ENCODE peak calls at places on chromosomes 2 and 18, in ten cellular contexts. N is HT1080; T is stimulated activated CD8-positive, alpha-beta memory T cell treated with anti-CD3 and anti-CD28 coated beads, Interleukin-4, amount 100 ng/mL, for 1 hour; X is activated naive CD8-positive, alpha-beta T cell treated with anti-CD3 and anti-CD28 coated beads, Interleukin-2, amount 50 U/mL, for 24 hours; C is PC-9; A is stimulated activated CD4-positive, alpha-beta T cell treated with anti-CD3 and anti-CD28 coated beads, Interleukin-2, amount 100 ng/mL, for 24 hours; M is Caco-2; E is NCI-H1417 treated with DMSO at 0.1 percent for 48 hours; Z is activated B cell treated with CpG ODN at 0.5 μM for 24 hours; P is LoVo. D is an unnamed sample.

GRCh38 chr2:27796991-27797752 is 25.7 kb downstream of the MRPL33 start:
- DNase-seq in N (no peak), T (no peak), X (no peak), C (no peak), A (no peak), M (no peak), E (no peak), Z (no peak), P (no peak), D (no peak)

GRCh38 chr2:204825054-204825453 is 279.8 kb downstream of the PARD3B start:
- DNase-seq in N (peak), T (no peak), X (no peak), C (peak), A (no peak), M (peak), E (no peak), Z (no peak), P (peak), D (no peak)

GRCh38 chr2:159713691-159714585 is 1.6 kb downstream of the MARCHF7 start:
- DNase-seq in N (peak), T (no peak), X (no peak), C (no peak), A (no peak), M (no peak), E (no peak), Z (no peak), P (no peak), D (no peak)

GRCh38 chr2:50444286-50444685 is 587.6 kb downstream of the NRXN1 start:
- DNase-seq in N (no peak), T (no peak), X (no peak), C (no peak), A (no peak), M (no peak), E (peak), Z (no peak), P (no peak), D (no peak)

GRCh38 chr18:47582055-47582454 is 330.6 kb upstream of the SKOR2 start:
- DNase-seq in N (no peak), T (no peak), X (no peak), C (no peak), A (no peak), M (no peak), E (no peak), Z (no peak), P (no peak), D (no peak)

GRCh38 chr2:217695033-217695520 is 307.7 kb downstream of the TNS1 start:
- DNase-seq in N (peak), T (no peak), X (no peak), C (peak), A (no peak), M (no peak), E (no peak), Z (no peak), P (no peak), D (no peak)

GRCh38 chr2:233556756-233557736 is 9.5 kb downstream of the USP40 start:
- DNase-seq in N (peak), T (no peak), X (no peak), C (peak), A (no peak), M (no peak), E (no peak), Z (no peak), P (peak), D (no peak)

GRCh38 chr2:100757621-100758394 is 62.1 kb upstream of the NPAS2 start:
- DNase-seq in N (peak), T (no peak), X (no peak), C (peak), A (no peak), M (no peak), E (no peak), Z (no peak), P (peak), D (no peak)

GRCh38 chr2:26614205-26615128 is 26.7 kb downstream of the CIB4 start:
- DNase-seq in N (no peak), T (no peak), X (no peak), C (no peak), A (no peak), M (no peak), E (no peak), Z (no peak), P (no peak), D (no peak)